ENCODE peak calls at places on chromosomes 16 and 17, in five cellular contexts. B is activated T-helper 1 cell treated with anti-CD3 and anti-CD28 coated beads, Interleukin-2, amount 50 U/mL, for 16 hours; D is small intestine; L is NCI-H510A treated with DMSO at 0.1 percent for 48 hours; G is CD8-positive, alpha-beta memory T cell. P is an unnamed sample.

GRCh38 chr16:79267146-79267545 is 333.4 kb downstream of the MAF start:
- DNase-seq in D (no peak), L (no peak), G (no peak), B (no peak), P (no peak)

GRCh38 chr17:44794699-44795413 is 35.2 kb downstream of the GJC1 start:
- DNase-seq in D (no peak), G (no peak), B (no peak), L (no peak), P (no peak)

GRCh38 chr16:76946879-76947278 is 244.1 kb upstream of the MON1B start:
- DNase-seq in G (no peak), L (peak), D (no peak), B (no peak), P (no peak)

GRCh38 chr16:81626181-81626674 is 152.9 kb upstream of the PLCG2 start:
- DNase-seq in B (no peak), L (no peak), D (no peak), G (no peak), P (no peak)

GRCh38 chr17:5840811-5841446 is 229.2 kb upstream of the WSCD1 start:
- DNase-seq in D (no peak), L (no peak), G (no peak), B (no peak), P (no peak)

GRCh38 chr17:61583242-61583641 is 7.8 kb downstream of the NACA2 start:
- DNase-seq in B (no peak), D (peak), G (no peak), L (peak), P (peak)

GRCh38 chr16:75385507-75386152 is 47.7 kb downstream of the CFDP1 start:
- DNase-seq in G (peak), B (no peak), L (peak), D (peak), P (peak)

GRCh38 chr17:75454193-75454592 is 2.2 kb upstream of the TMEM94 start:
- DNase-seq in D (no peak), G (no peak), L (no peak), B (no peak), P (no peak)

GRCh38 chr16:10665166-10665565 is 29.6 kb downstream of the TEKT5 start:
- DNase-seq in L (no peak), D (no peak), G (no peak), B (no peak), P (no peak)

GRCh38 chr16:4297480-4297879 is 18.4 kb upstream of the GLIS2 start:
- DNase-seq in D (no peak), G (no peak), L (no peak), B (no peak), P (no peak)

GRCh38 chr16:57988929-57989328 is 11.5 kb downstream of the ZNF319 start:
- DNase-seq in B (no peak), G (no peak), D (no peak), L (peak), P (peak)

GRCh38 chr16:56348168-56349085 is 76.9 kb downstream of the AMFR start:
- DNase-seq in L (peak), G (no peak), B (no peak), D (no peak), P (no peak)

GRCh38 chr16:23668873-23669272 is 9.8 kb upstream of the PLK1 start:
- DNase-seq in B (no peak), L (no peak), G (no peak), D (no peak), P (no peak)

GRCh38 chr17:77905266-77905665 is 53.2 kb upstream of the TNRC6C start:
- DNase-seq in G (no peak), L (no peak), B (no peak), D (no peak), P (no peak)

GRCh38 chr17:18186271-18186982 is 2.8 kb downstream of the ALKBH5 start:
- DNase-seq in G (no peak), L (no peak), D (no peak), B (no peak), P (no peak)

GRCh38 chr17:33202796-33203195 is 90.3 kb downstream of the ASIC2 start:
- DNase-seq in D (no peak), L (no peak), B (no peak), G (no peak), P (no peak)

GRCh38 chr16:73743665-73744496 is 552.7 kb upstream of the PSMD7 start:
- DNase-seq in B (no peak), L (no peak), G (no peak), D (no peak), P (peak)

GRCh38 chr17:81550830-81551457 is 1.2 kb downstream of the FAAP100 start:
- DNase-seq in D (no peak), L (no peak), G (no peak), B (no peak), P (no peak)

GRCh38 chr17:7922499-7923289 is 6.6 kb upstream of the RNF227 start:
- DNase-seq in G (peak), L (no peak), B (peak), D (peak), P (no peak)

GRCh38 chr16:11407047-11407982 is 62.1 kb downstream of the RMI2 start:
- DNase-seq in L (peak), D (peak), G (peak), B (peak), P (peak)

GRCh38 chr17:45287526-45288264 is 25.8 kb upstream of the SPATA32 start:
- DNase-seq in D (peak), L (peak), G (no peak), B (no peak), P (peak)

GRCh38 chr17:83119987-83120864 is 40.8 kb downstream of the METRNL start:
- DNase-seq in D (no peak), G (no peak), B (no peak), L (no peak), P (no peak)

GRCh38 chr16:88533381-88533831 is 36.8 kb upstream of the ZC3H18 start:
- DNase-seq in B (no peak), D (no peak), L (no peak), G (no peak), P (no peak)

GRCh38 chr16:76729525-76729924 is 452.3 kb downstream of the CNTNAP4 start:
- DNase-seq in D (no peak), B (no peak), L (no peak), G (no peak), P (no peak)

GRCh38 chr17:27457405-27457730 is 1.1 kb downstream of the KSR1 start:
- DNase-seq in L (no peak), B (no peak), G (no peak), D (no peak), P (no peak)

P was measured in NCI-H345.